ENCODE peak calls at places on chromosomes 13 and 19, in eight cellular contexts. H is aorta, P is MM.1S, G is foreskin keratinocyte, K is endothelial cell of umbilical vein, F is GM23338, M is AG04450, Q is hepatocyte. L is an unnamed sample.

GRCh38 chr13:71017607-71018006 is 849.4 kb downstream of the DACH1 start:
- DNase-seq in H (no peak), P (no peak), G (no peak), K (no peak), F (peak; percentile 41), M (no peak), Q (no peak), L (no peak)

GRCh38 chr19:30884146-30884812 is 465.0 kb downstream of the TSHZ3 start:
- DNase-seq in H (no peak), P (no peak), G (no peak), K (no peak), F (peak; percentile 25), M (no peak), Q (no peak), L (no peak)

GRCh38 chr19:35712910-35713845 is 4.6 kb upstream of the KMT2B start:
- DNase-seq in H (no peak), P (no peak), G (no peak), K (no peak), F (peak; percentile 32), M (no peak), Q (peak; percentile 2), L (no peak)

GRCh38 chr19:37999309-38000213 is 92.6 kb downstream of the SIPA1L3 start:
- DNase-seq in H (peak; percentile 65), P (no peak), G (peak; percentile 85), K (peak; percentile 89), F (no peak), M (peak; percentile 92), Q (no peak), L (no peak)

GRCh38 chr19:16076154-16076957 is at the start of gene TPM4:
- DNase-seq in H (peak; percentile 96), P (peak; percentile 91), G (peak; percentile 87), K (peak; percentile 90), F (peak; percentile 95), M (peak; percentile 93), Q (peak; percentile 96), L (peak; percentile 56)

GRCh38 chr13:51590966-51591627 is 6.8 kb downstream of the WDFY2 start:
- DNase-seq in H (no peak), P (no peak), G (peak; percentile 77), K (peak; percentile 44), F (peak; percentile 33), M (peak; percentile 47), Q (peak; percentile 63), L (peak; percentile 54)

GRCh38 chr19:17703823-17704463 is 15.3 kb upstream of the MAP1S start:
- DNase-seq in H (peak; percentile 69), P (peak; percentile 19), G (no peak), K (peak; percentile 60), F (peak; percentile 92), M (no peak), Q (no peak), L (no peak)

GRCh38 chr19:37938379-37938778 is 31.4 kb downstream of the SIPA1L3 start:
- DNase-seq in H (no peak), P (peak; percentile 21), G (no peak), K (no peak), F (no peak), M (no peak), Q (no peak), L (no peak)

GRCh38 chr19:40348961-40349507 is 539 bp downstream of the PLD3 start:
- DNase-seq in H (no peak), P (peak; percentile 11), G (peak; percentile 40), K (peak; percentile 55), F (peak; percentile 34), M (no peak), Q (peak; percentile 38), L (no peak)
- H3K27ac ChIP-seq in H (no peak overlapping the region), P (no peak overlapping the region), G (peak overlapping the region; percentile 46), K (peak overlapping the region; percentile 69), F (no peak overlapping the region), M (peak overlapping the region; percentile 3), Q (peak overlapping the region; percentile 54), L (peak overlapping the region; percentile 40)

GRCh38 chr13:98295371-98295770 is 118.3 kb upstream of the RNF113B start:
- DNase-seq in H (no peak), P (no peak), G (no peak), K (no peak), F (no peak), M (no peak), Q (no peak), L (no peak)

GRCh38 chr13:98297043-98297442 is 120.0 kb upstream of the RNF113B start:
- DNase-seq in H (no peak), P (no peak), G (no peak), K (no peak), F (no peak), M (no peak), Q (no peak), L (no peak)

GRCh38 chr13:98291658-98292057 is 114.6 kb upstream of the RNF113B start:
- DNase-seq in H (no peak), P (no peak), G (no peak), K (no peak), F (no peak), M (no peak), Q (no peak), L (no peak)

GRCh38 chr13:98293103-98293502 is 116.0 kb upstream of the RNF113B start:
- DNase-seq in H (no peak), P (no peak), G (no peak), K (no peak), F (no peak), M (no peak), Q (no peak), L (no peak)

DNA sequence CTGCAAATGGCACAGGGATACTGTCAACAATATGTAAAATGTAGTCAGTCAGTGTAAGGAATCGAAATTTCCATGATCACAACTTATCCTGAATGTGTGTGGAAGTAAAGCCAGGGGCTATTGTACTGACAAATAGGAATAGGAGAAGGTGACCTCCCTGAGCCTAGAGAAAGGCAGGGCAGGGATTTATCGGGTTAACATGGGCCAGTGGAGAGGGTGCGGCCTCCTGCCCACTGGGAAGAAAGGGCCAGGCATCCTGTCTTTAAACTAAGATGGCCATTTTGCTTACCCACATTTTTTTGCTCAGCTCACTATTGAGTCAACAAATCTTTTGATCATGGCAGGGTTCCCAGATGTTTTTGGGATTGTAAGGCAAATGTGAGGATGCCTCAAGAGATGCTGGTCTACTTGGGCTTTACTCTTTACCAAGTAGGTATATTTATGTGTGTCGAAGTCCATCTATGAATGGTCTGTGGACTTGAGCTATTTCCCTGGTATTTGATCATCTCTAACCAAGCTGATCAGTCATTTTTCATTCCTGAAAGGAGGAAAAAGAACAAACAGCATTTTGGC is 116.6 kb upstream of the RNF113B start:
- DNase-seq in H (no peak), P (no peak), G (no peak), K (no peak), F (no peak), M (no peak), Q (no peak), L (no peak)
- H3K27ac ChIP-seq in H (no peak overlapping the region), P (no peak overlapping the region), G (no peak overlapping the region), K (no peak overlapping the region), F (no peak overlapping the region), M (peak overlapping the region; percentile 48), Q (no peak overlapping the region), L (no peak overlapping the region)

GRCh38 chr19:51798127-51798526 is 3.2 kb downstream of the FPR3 start:
- DNase-seq in H (no peak), P (no peak), G (no peak), K (no peak), F (no peak), M (no peak), Q (no peak), L (no peak)

GRCh38 chr19:51793994-51794393 is 963 bp upstream of the FPR3 start:
- DNase-seq in H (no peak), P (no peak), G (no peak), K (no peak), F (no peak), M (no peak), Q (no peak), L (no peak)

GRCh38 chr19:51792932-51793331 is 2.0 kb upstream of the FPR3 start:
- DNase-seq in H (no peak), P (no peak), G (no peak), K (no peak), F (no peak), M (no peak), Q (no peak), L (no peak)

GRCh38 chr19:51796195-51796679 is 1.3 kb downstream of the FPR3 start:
- DNase-seq in H (peak; percentile 72), P (no peak), G (no peak), K (no peak), F (no peak), M (no peak), Q (no peak), L (no peak)

GRCh38 chr19:51794865-51795490 is at the start of gene FPR3:
- DNase-seq in H (no peak), P (no peak), G (no peak), K (no peak), F (no peak), M (no peak), Q (no peak), L (no peak)
- H3K27ac ChIP-seq in H (no peak within 1 kb of the TSS), P (no peak within 1 kb of the TSS), G (no peak within 1 kb of the TSS), K (no peak within 1 kb of the TSS), F (no peak within 1 kb of the TSS), M (no peak within 1 kb of the TSS), Q (no peak within 1 kb of the TSS), L (no peak within 1 kb of the TSS)

GRCh38 chr13:33188093-33188882 is 97.3 kb downstream of the STARD13 start:
- DNase-seq in H (no peak), P (peak; percentile 53), G (no peak), K (peak; percentile 45), F (no peak), M (no peak), Q (no peak), L (no peak)
- H3K27ac ChIP-seq in H (no peak overlapping the region), P (peak overlapping the region; percentile 59), G (no peak overlapping the region), K (peak overlapping the region; percentile 84), F (no peak overlapping the region), M (peak overlapping the region; percentile 49), Q (no peak overlapping the region), L (no peak overlapping the region)

DNA sequence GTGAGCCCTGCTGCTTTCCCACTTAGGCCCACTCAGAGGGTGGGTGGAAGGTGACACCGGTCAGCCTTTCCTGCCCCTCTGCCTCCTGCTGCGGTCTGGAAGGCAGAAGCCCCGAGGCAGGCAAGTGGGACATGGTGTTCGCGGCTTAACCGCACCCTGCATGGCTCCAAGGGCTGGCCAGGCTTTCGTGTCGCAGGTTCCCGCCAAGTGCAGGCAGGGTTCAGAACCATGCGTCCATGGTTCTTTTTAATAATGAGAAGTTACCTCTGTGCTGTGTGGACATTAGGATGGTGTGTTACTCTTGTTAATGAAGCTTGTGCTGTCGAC is 969 bp downstream of the DGKH start:
- DNase-seq in H (no peak), P (no peak), G (no peak), K (no peak), F (no peak), M (no peak), Q (no peak), L (no peak)
- H3K27ac ChIP-seq in H (peak overlapping the region; percentile 36), P (no peak overlapping the region), G (peak overlapping the region; percentile 69), K (peak overlapping the region; percentile 28), F (no peak overlapping the region), M (peak overlapping the region; percentile 59), Q (peak overlapping the region; percentile 68), L (no peak overlapping the region)

GRCh38 chr19:5114713-5115112 is 145.8 kb downstream of the KDM4B start:
- DNase-seq in H (no peak), P (no peak), G (no peak), K (no peak), F (no peak), M (no peak), Q (no peak), L (no peak)
- H3K27ac ChIP-seq in H (no peak overlapping the region), P (no peak overlapping the region), G (no peak overlapping the region), K (no peak overlapping the region), F (no peak overlapping the region), M (no peak overlapping the region), Q (no peak overlapping the region), L (no peak overlapping the region)

L was measured in epithelial cell of prostate.